ENCODE peak calls at places on chromosomes 13 and 19, in five cellular contexts. J, M, C, U and N are unnamed samples.

GRCh38 chr19:58401825-58402433 is 6.5 kb downstream of the RNF225 start:
- DNase-seq in J (no peak), M (no peak), C (no peak), U (no peak), N (no peak)

GRCh38 chr13:110272651-110273050 is 34.3 kb downstream of the COL4A1 start:
- DNase-seq in J (no peak), M (no peak), C (no peak), U (no peak), N (no peak)

GRCh38 chr13:113207890-113208423 is 512 bp downstream of the PCID2 start:
- DNase-seq in J (peak), M (peak), C (no peak), U (no peak), N (no peak)

GRCh38 chr13:47004022-47004421 is 107.2 kb upstream of the HTR2A start:
- DNase-seq in J (peak), M (no peak), C (no peak), U (no peak), N (no peak)

GRCh38 chr13:93861818-93862217 is 617.7 kb downstream of the DCT start:
- DNase-seq in J (peak), M (peak), C (no peak), U (no peak), N (peak)

GRCh38 chr13:27644302-27644701 is 22.6 kb downstream of the POLR1D start:
- DNase-seq in J (peak), M (peak), C (no peak), U (no peak), N (no peak)

GRCh38 chr19:14145381-14145780 is 9.0 kb upstream of the ASF1B start:
- DNase-seq in J (no peak), M (no peak), C (no peak), U (no peak), N (no peak)

GRCh38 chr19:1672038-1672768 is 19.8 kb upstream of the TCF3 start:
- DNase-seq in J (peak), M (peak), C (no peak), U (no peak), N (no peak)

GRCh38 chr13:109809216-109809890 is 23.0 kb upstream of the IRS2 start:
- DNase-seq in J (no peak), M (no peak), C (no peak), U (no peak), N (no peak)

GRCh38 chr19:4815426-4816387 is 15.8 kb downstream of the TICAM1 start:
- DNase-seq in J (peak), M (peak), C (peak), U (peak), N (peak)

GRCh38 chr19:29260477-29261317 is 47.7 kb upstream of the UQCRFS1 start:
- DNase-seq in J (peak), M (peak), C (peak), U (no peak), N (peak)

GRCh38 chr13:70108276-70108845 is at the start of gene KLHL1:
- DNase-seq in J (no peak), M (no peak), C (no peak), U (no peak), N (no peak)